ENCODE peak calls at places on chromosomes 16 and 17, in seven cellular contexts. V, Q, M, J, B, T and I are unnamed samples.

GRCh38 chr16:70790815-70791214 is 10.1 kb downstream of the VAC14 start:
- DNase-seq in V (no peak), Q (no peak), M (no peak), J (no peak), B (no peak), T (no peak), I (no peak)

GRCh38 chr17:3593384-3593783 is 15.8 kb downstream of the TRPV1 start:
- DNase-seq in V (no peak), Q (no peak), M (no peak), J (no peak), B (no peak), T (no peak), I (no peak)

GRCh38 chr17:22514315-22514714 is 822.0 kb downstream of the KCNJ18 start:
- DNase-seq in V (no peak), Q (no peak), M (no peak), J (no peak), B (no peak), T (no peak), I (no peak)

GRCh38 chr16:85608887-85609286 is 4.2 kb upstream of the GSE1 start:
- DNase-seq in V (no peak), Q (no peak), M (no peak), J (no peak), B (no peak), T (no peak), I (no peak)

GRCh38 chr16:3074860-3075545 is 9.6 kb downstream of the IL32 start:
- DNase-seq in V (peak; percentile 3), Q (no peak), M (no peak), J (no peak), B (peak; percentile 77), T (no peak), I (no peak)

GRCh38 chr17:68035131-68035522 is 408 bp upstream of the KPNA2 start:
- DNase-seq in V (no peak), Q (peak; percentile 83), M (no peak), J (peak; percentile 97), B (no peak), T (peak; percentile 86), I (peak; percentile 89)

GRCh38 chr16:89026121-89026612 is 49.2 kb upstream of the CBFA2T3 start:
- DNase-seq in V (no peak), Q (peak; percentile 9), M (no peak), J (no peak), B (no peak), T (no peak), I (no peak)

GRCh38 chr17:11952610-11953009 is 44.7 kb downstream of the ZNF18 start:
- DNase-seq in V (no peak), Q (no peak), M (no peak), J (no peak), B (no peak), T (no peak), I (no peak)

GRCh38 chr17:8711291-8711690 is 33.3 kb downstream of the CCDC42 start:
- DNase-seq in V (no peak), Q (no peak), M (no peak), J (no peak), B (no peak), T (no peak), I (no peak)

GRCh38 chr17:58371300-58371950 is 19.4 kb upstream of the SUPT4H1 start:
- DNase-seq in V (no peak), Q (no peak), M (no peak), J (no peak), B (no peak), T (no peak), I (no peak)

GRCh38 chr16:2815299-2815771 is 1.7 kb upstream of the PRSS21 start:
- DNase-seq in V (no peak), Q (no peak), M (no peak), J (no peak), B (no peak), T (no peak), I (no peak)

GRCh38 chr17:80023261-80024205 is 12.1 kb downstream of the TBC1D16 start:
- DNase-seq in V (no peak), Q (no peak), M (no peak), J (no peak), B (no peak), T (no peak), I (no peak)